ENCODE peak calls at places on chromosomes 12 and 14, in five cellular contexts. A is HCT116, U is K562, Y is GM12878, M is H1. H is an unnamed sample.

GRCh38 chr12:126355346-126355745 is 1290.1 kb downstream of the AACS start:
- DNase-seq in A (no peak), U (no peak), Y (no peak), M (no peak), H (no peak)

GRCh38 chr12:32274665-32275064 is 124.7 kb upstream of the FGD4 start:
- DNase-seq in A (no peak), U (no peak), Y (no peak), M (no peak), H (no peak)

GRCh38 chr12:120866143-120866542 is 38.0 kb downstream of the SPPL3 start:
- DNase-seq in A (no peak), U (no peak), Y (no peak), M (no peak), H (no peak)

GRCh38 chr12:56029166-56029519 is 8.3 kb downstream of the IKZF4 start:
- DNase-seq in A (no peak), U (no peak), Y (no peak), M (no peak), H (no peak)

GRCh38 chr12:76064904-76065303 is 19.6 kb downstream of the NAP1L1 start:
- DNase-seq in A (no peak), U (no peak), Y (no peak), M (no peak), H (no peak)

GRCh38 chr14:101359221-101360044 is 201.9 kb upstream of the DIO3 start:
- DNase-seq in A (no peak), U (no peak), Y (no peak), M (no peak), H (no peak)

GRCh38 chr14:102479777-102480176 is 29.8 kb downstream of the ANKRD9 start:
- DNase-seq in A (no peak), U (no peak), Y (no peak), M (no peak), H (no peak)

GRCh38 chr12:126773491-126773890 is 1493.5 kb upstream of the TMEM132C start:
- DNase-seq in A (no peak), U (no peak), Y (no peak), M (no peak), H (no peak)

GRCh38 chr14:22973217-22974032 is 8.9 kb downstream of the AJUBA start:
- DNase-seq in A (no peak), U (peak; percentile 53), Y (no peak), M (no peak), H (peak; percentile 82)

GRCh38 chr12:110998165-110998564 is 77.8 kb upstream of the MYL2 start:
- DNase-seq in A (no peak), U (no peak), Y (no peak), M (no peak), H (no peak)

GRCh38 chr14:88044129-88044727 is 39.3 kb downstream of the GPR65 start:
- DNase-seq in A (no peak), U (no peak), Y (no peak), M (no peak), H (peak; percentile 96)

GRCh38 chr14:90767899-90768298 is 48.3 kb downstream of the TTC7B start:
- DNase-seq in A (no peak), U (no peak), Y (no peak), M (no peak), H (no peak)

GRCh38 chr12:53207042-53207441 is at the start of gene ITGB7:
- DNase-seq in A (no peak), U (peak; percentile 69), Y (peak; percentile 64), M (no peak), H (no peak)

GRCh38 chr12:109715310-109716091 is 1.9 kb downstream of the FAM222A start:
- DNase-seq in A (no peak), U (peak; percentile 62), Y (no peak), M (no peak), H (no peak)

GRCh38 chr14:32345311-32345771 is 16.2 kb downstream of the AKAP6 start:
- DNase-seq in A (no peak), U (no peak), Y (no peak), M (no peak), H (no peak)

GRCh38 chr12:65192963-65193516 is 23.7 kb downstream of the LEMD3 start:
- DNase-seq in A (no peak), U (no peak), Y (no peak), M (no peak), H (no peak)

GRCh38 chr12:75893758-75894157 is 137.8 kb downstream of the PHLDA1 start:
- DNase-seq in A (no peak), U (no peak), Y (no peak), M (no peak), H (no peak)

GRCh38 chr14:75422169-75422568 is 5.7 kb upstream of the JDP2 start:
- DNase-seq in A (no peak), U (no peak), Y (no peak), M (no peak), H (peak; percentile 21)

GRCh38 chr12:13101854-13102375 is 1.6 kb downstream of the GSG1 start:
- DNase-seq in A (no peak), U (no peak), Y (no peak), M (no peak), H (peak; percentile 62)

GRCh38 chr12:124653169-124653931 is 85.9 kb upstream of the NCOR2 start:
- DNase-seq in A (no peak), U (no peak), Y (no peak), M (no peak), H (no peak)

GRCh38 chr12:124098101-124098757 is 125.2 kb downstream of the ZNF664 start:
- DNase-seq in A (no peak), U (no peak), Y (no peak), M (no peak), H (no peak)

GRCh38 chr12:20220339-20220738 is 148.0 kb upstream of the PDE3A start:
- DNase-seq in A (peak; percentile 36), U (no peak), Y (peak; percentile 5), M (no peak), H (no peak)

GRCh38 chr12:12811343-12811742 is 1.8 kb upstream of the DDX47 start:
- DNase-seq in A (no peak), U (no peak), Y (no peak), M (no peak), H (no peak)

GRCh38 chr14:91464615-91465205 is 45.4 kb downstream of the PPP4R3A start:
- DNase-seq in A (no peak), U (no peak), Y (no peak), M (no peak), H (no peak)

DNA sequence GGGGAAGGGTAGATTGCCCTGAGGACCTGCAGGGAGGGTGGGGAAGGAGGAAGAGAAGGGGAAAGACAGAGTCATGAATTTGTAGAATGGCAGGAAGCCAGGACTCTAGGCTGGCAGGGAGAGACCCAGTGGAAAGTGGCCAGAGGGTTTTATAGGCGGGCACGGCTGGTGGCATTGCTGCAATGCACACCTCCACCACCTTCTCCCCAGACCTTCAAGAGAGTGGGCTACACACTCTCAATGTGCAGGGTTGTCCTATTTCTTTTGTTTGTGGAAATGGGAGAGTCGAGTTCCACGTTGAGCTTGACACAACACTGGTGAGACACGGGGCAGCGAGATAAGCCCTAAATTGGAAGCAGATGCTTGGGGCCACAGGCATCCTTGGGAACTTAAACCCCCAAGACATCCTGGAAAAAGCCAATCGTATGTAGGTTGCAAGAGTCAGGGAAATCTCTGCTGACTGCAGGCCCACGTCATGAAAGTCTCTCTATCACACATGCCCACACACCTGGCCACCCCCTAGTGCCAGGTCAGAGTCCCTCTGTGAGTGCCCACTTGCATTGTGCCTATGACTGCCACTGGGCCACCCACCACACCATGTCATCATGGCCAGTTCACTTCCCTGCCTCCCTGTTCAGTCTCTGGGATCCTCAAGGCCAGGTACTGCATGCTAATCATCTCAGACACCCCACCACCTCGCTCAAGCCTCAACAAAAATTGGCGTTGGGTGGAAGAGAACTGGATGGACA is 38.0 kb upstream of the BDKRB2 start:
- DNase-seq in A (no peak), U (no peak), Y (no peak), M (no peak), H (no peak)
- TF ChIP-seq SRF in A (no peak), U (no peak), Y (no peak), M (no peak), H (no peak)

DNA sequence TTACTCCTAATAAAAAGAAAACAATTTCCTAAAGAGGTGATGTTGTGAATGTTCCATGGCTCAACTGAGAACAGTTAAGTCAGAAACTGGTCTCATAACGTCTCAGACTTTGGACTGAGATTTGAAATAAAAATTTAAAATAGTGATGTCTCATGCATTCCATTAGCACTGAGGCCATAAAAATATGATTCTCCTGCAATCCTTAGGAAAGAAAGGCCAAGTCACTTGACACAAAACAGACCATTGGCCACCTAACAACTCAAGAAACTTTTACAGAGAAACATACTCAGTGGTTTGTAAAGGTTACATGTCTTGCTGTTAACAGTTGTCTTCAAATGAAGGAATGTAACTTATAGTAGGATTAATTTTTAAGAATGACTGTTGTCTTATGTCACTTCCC is 58.1 kb downstream of the STAB2 start:
- DNase-seq in A (no peak), U (no peak), Y (no peak), M (no peak), H (no peak)
- TF ChIP-seq SRF in A (no peak), U (no peak), Y (no peak), M (no peak), H (no peak)

GRCh38 chr12:93860659-93861373 is 183.6 kb downstream of the CRADD start:
- DNase-seq in A (no peak), U (no peak), Y (no peak), M (no peak), H (no peak)

GRCh38 chr12:93857917-93858513 is 180.8 kb downstream of the CRADD start:
- DNase-seq in A (no peak), U (no peak), Y (no peak), M (no peak), H (no peak)

GRCh38 chr12:93853698-93854478 is 176.7 kb downstream of the CRADD start:
- DNase-seq in A (no peak), U (no peak), Y (no peak), M (no peak), H (no peak)

GRCh38 chr12:93855265-93855664 is 178.1 kb downstream of the CRADD start:
- DNase-seq in A (no peak), U (no peak), Y (no peak), M (no peak), H (no peak)

GRCh38 chr12:93857279-93857894 is 180.2 kb downstream of the CRADD start:
- DNase-seq in A (no peak), U (no peak), Y (no peak), M (no peak), H (no peak)
- TF ChIP-seq SRF in A (no peak), U (no peak), Y (no peak), M (no peak), H (no peak)

GRCh38 chr14:65206448-65207096 is 104.3 kb upstream of the MAX start:
- DNase-seq in A (no peak), U (no peak), Y (peak; percentile 88), M (no peak), H (no peak)
- TF ChIP-seq SRF in A (no peak), U (no peak), Y (no peak), M (no peak), H (no peak)

GRCh38 chr14:79328863-79329262 is 882.4 kb downstream of the DIO2 start:
- DNase-seq in A (no peak), U (no peak), Y (no peak), M (no peak), H (no peak)
- TF ChIP-seq SRF in A (no peak), U (no peak), Y (no peak), M (no peak), H (no peak)

GRCh38 chr12:56683-57346 is 9.8 kb upstream of the IQSEC3 start:
- DNase-seq in A (no peak), U (peak; percentile 16), Y (no peak), M (no peak), H (no peak)
- TF ChIP-seq SRF in A (no peak), U (no peak), Y (no peak), M (no peak), H (no peak)

GRCh38 chr12:27733052-27733656 is 22.5 kb downstream of the MRPS35 start:
- DNase-seq in A (no peak), U (peak; percentile 38), Y (no peak), M (no peak), H (peak; percentile 10)
- TF ChIP-seq SRF in A (no peak), U (no peak), Y (no peak), M (no peak), H (no peak)

H was measured in HepG2.